ENCODE peak calls at places on chromosomes 5 and 9, in five cellular contexts. One of them, this sample, is unnamed.

GRCh38 chr9:132888151-132888550 is 9.5 kb downstream of the SPACA9 start:
- DNase-seq in anterior cingulate cortex: no peak
- DNase-seq in WTC11: no peak
- DNase-seq in hypothalamus: no peak
- DNase-seq in HCT116: no peak
- DNase-seq in this sample: no peak

GRCh38 chr9:128551652-128552152 is 685 bp upstream of the SPTAN1 start:
- DNase-seq in anterior cingulate cortex: no peak
- DNase-seq in WTC11: no peak
- DNase-seq in hypothalamus: no peak
- DNase-seq in HCT116: no peak
- DNase-seq in this sample: no peak

GRCh38 chr9:121690316-121690715 is 38.9 kb downstream of the DAB2IP start:
- DNase-seq in anterior cingulate cortex: no peak
- DNase-seq in WTC11: no peak
- DNase-seq in hypothalamus: no peak
- DNase-seq in HCT116: no peak
- DNase-seq in this sample: no peak

GRCh38 chr5:149938272-149938671 is 6.3 kb downstream of the PDE6A start:
- DNase-seq in anterior cingulate cortex: no peak
- DNase-seq in WTC11: no peak
- DNase-seq in hypothalamus: no peak
- DNase-seq in HCT116: no peak
- DNase-seq in this sample: peak

GRCh38 chr9:108142504-108143201 is 653.1 kb upstream of the KLF4 start:
- DNase-seq in anterior cingulate cortex: peak
- DNase-seq in WTC11: peak
- DNase-seq in hypothalamus: peak
- DNase-seq in HCT116: no peak
- DNase-seq in this sample: no peak

GRCh38 chr5:103424453-103425205 is 138.0 kb downstream of the NUDT12 start:
- DNase-seq in anterior cingulate cortex: no peak
- DNase-seq in WTC11: no peak
- DNase-seq in hypothalamus: no peak
- DNase-seq in HCT116: no peak
- DNase-seq in this sample: no peak

GRCh38 chr5:143618146-143618545 is 193.8 kb upstream of the HMHB1 start:
- DNase-seq in anterior cingulate cortex: no peak
- DNase-seq in WTC11: no peak
- DNase-seq in hypothalamus: no peak
- DNase-seq in HCT116: no peak
- DNase-seq in this sample: no peak

GRCh38 chr9:138096192-138096845 is 218.7 kb downstream of the CACNA1B start:
- DNase-seq in anterior cingulate cortex: no peak
- DNase-seq in WTC11: peak
- DNase-seq in hypothalamus: no peak
- DNase-seq in HCT116: no peak
- DNase-seq in this sample: no peak

This sample was measured in Panc1.